ENCODE peak calls at places on chromosomes 4 and X, in eight cellular contexts. J is kidney epithelial cell; S is cardiac muscle cell; Z is activated T-helper 1 cell treated with Interleukin-2 at 50 U/mL for 16 hours; L is ovary; X is NCI-H1694 treated with DMSO at 0.1 percent for 48 hours; Y is activated CD4-positive, alpha-beta T cell treated with anti-CD3 and anti-CD28 coated beads, Interleukin-2, amount 50 U/mL, for 1 hour; I is M059J. C is an unnamed sample.

GRCh38 chr4:8115916-8116315 is 42.7 kb downstream of the ABLIM2 start:
- DNase-seq in J (no peak), S (no peak), Z (no peak), L (no peak), X (no peak), Y (no peak), I (no peak), C (no peak)

GRCh38 chr4:72909461-72909860 is 160.1 kb downstream of the COX18 start:
- DNase-seq in J (no peak), S (peak; percentile 22), Z (no peak), L (peak; percentile 34), X (no peak), Y (no peak), I (peak; percentile 4), C (no peak)

GRCh38 chr4:14701896-14702295 is 300.4 kb upstream of the CPEB2 start:
- DNase-seq in J (no peak), S (no peak), Z (no peak), L (no peak), X (no peak), Y (no peak), I (no peak), C (no peak)

GRCh38 chr4:45275862-45276261 is 549.5 kb upstream of the GNPDA2 start:
- DNase-seq in J (no peak), S (no peak), Z (no peak), L (no peak), X (no peak), Y (no peak), I (no peak), C (no peak)

GRCh38 chrX:54494970-54495813 is 842 bp downstream of the FGD1 start:
- DNase-seq in J (no peak), S (peak; percentile 34), Z (no peak), L (no peak), X (no peak), Y (no peak), I (peak; percentile 47), C (peak; percentile 24)

GRCh38 chr4:126191536-126191935 is 876.8 kb downstream of the FAT4 start:
- DNase-seq in J (no peak), S (no peak), Z (no peak), L (no peak), X (no peak), Y (no peak), I (no peak), C (no peak)

GRCh38 chr4:52032005-52032404 is 6.1 kb downstream of the SGCB start:
- DNase-seq in J (no peak), S (no peak), Z (no peak), L (no peak), X (no peak), Y (no peak), I (no peak), C (no peak)

GRCh38 chr4:86653237-86653865 is 59.2 kb downstream of the PTPN13 start:
- DNase-seq in J (no peak), S (no peak), Z (no peak), L (no peak), X (no peak), Y (no peak), I (no peak), C (peak; percentile 40)

GRCh38 chrX:39896951-39897740 is 200.6 kb downstream of the BCOR start:
- DNase-seq in J (no peak), S (peak; percentile 75), Z (no peak), L (peak; percentile 44), X (peak; percentile 19), Y (no peak), I (peak; percentile 82), C (peak; percentile 35)

GRCh38 chr4:141853091-141853734 is 216.8 kb downstream of the IL15 start:
- DNase-seq in J (peak; percentile 23), S (no peak), Z (no peak), L (no peak), X (no peak), Y (no peak), I (peak; percentile 84), C (no peak)

GRCh38 chr4:116539744-116540143 is 545.6 kb downstream of the TRAM1L1 start:
- DNase-seq in J (no peak), S (no peak), Z (no peak), L (no peak), X (no peak), Y (no peak), I (no peak), C (no peak)

GRCh38 chr4:174009686-174010451 is 273.6 kb downstream of the FBXO8 start:
- DNase-seq in J (no peak), S (no peak), Z (no peak), L (no peak), X (no peak), Y (no peak), I (no peak), C (peak; percentile 26)

GRCh38 chr4:186132577-186133277 is 28.2 kb downstream of the FAM149A start:
- DNase-seq in J (no peak), S (peak; percentile 60), Z (no peak), L (no peak), X (no peak), Y (no peak), I (peak; percentile 32), C (no peak)

GRCh38 chr4:8647626-8648025 is 55.1 kb downstream of the CPZ start:
- DNase-seq in J (no peak), S (no peak), Z (no peak), L (no peak), X (no peak), Y (no peak), I (no peak), C (no peak)

C was measured in BE2C.